ENCODE peak calls at places on chromosome 1, in ten cellular contexts. W is esophagus muscularis mucosa, U is GM12865, K is T-helper 2 cell, L is AG04450, P is B cell, J is RPMI7951, F is T-cell, G is dorsolateral prefrontal cortex, Z is HepG2. C is an unnamed sample.

GRCh38 chr1:68128157-68128556 is 77.7 kb upstream of the DIRAS3 start:
- DNase-seq in U (peak; percentile 39), J (peak; percentile 92), Z (peak; percentile 31), K (no peak), G (no peak), P (no peak), W (no peak), L (no peak), F (no peak), C (no peak)

GRCh38 chr1:41850029-41850428 is 68.7 kb downstream of the HIVEP3 start:
- DNase-seq in K (peak; percentile 12), U (no peak), Z (no peak), G (no peak), P (no peak), J (peak; percentile 51), F (no peak), W (no peak), L (no peak), C (no peak)

GRCh38 chr1:165539306-165539705 is 4.5 kb upstream of the LRRC52 start:
- DNase-seq in Z (peak; percentile 8), P (no peak), F (no peak), L (no peak), K (no peak), W (peak; percentile 42), G (no peak), U (no peak), J (peak; percentile 69), C (no peak)

GRCh38 chr1:29804181-29804899 is 568.0 kb downstream of the PTPRU start:
- DNase-seq in J (no peak), Z (no peak), K (no peak), W (peak; percentile 55), L (no peak), F (no peak), P (no peak), U (no peak), G (no peak), C (no peak)

GRCh38 chr1:226661965-226662364 is 77.1 kb downstream of the ITPKB start:
- DNase-seq in L (no peak), W (no peak), K (no peak), F (no peak), U (no peak), G (peak; percentile 35), Z (no peak), J (peak; percentile 15), P (no peak), C (no peak)

GRCh38 chr1:3314561-3315271 is 139.7 kb upstream of the ARHGEF16 start:
- DNase-seq in P (no peak), U (no peak), W (no peak), L (no peak), J (peak; percentile 57), Z (no peak), K (no peak), F (no peak), G (no peak), C (peak; percentile 13)

GRCh38 chr1:39196244-39197215 is 8.0 kb upstream of the MACF1 start:
- DNase-seq in U (peak; percentile 85), L (no peak), W (no peak), J (peak; percentile 82), P (peak; percentile 51), Z (no peak), G (no peak), K (peak; percentile 94), F (peak; percentile 69), C (no peak)

GRCh38 chr1:156894001-156894400 is 483 bp downstream of the PEAR1 start:
- DNase-seq in P (no peak), U (no peak), J (no peak), F (no peak), G (no peak), W (no peak), Z (no peak), K (no peak), L (no peak), C (no peak)

GRCh38 chr1:245441699-245442098 is 286.9 kb downstream of the KIF26B start:
- DNase-seq in J (peak; percentile 4), F (no peak), K (no peak), W (no peak), L (no peak), G (no peak), Z (no peak), U (no peak), P (no peak), C (no peak)

GRCh38 chr1:2443285-2444137 is 31.1 kb upstream of the PEX10 start:
- DNase-seq in G (peak; percentile 72), Z (no peak), K (peak; percentile 39), F (no peak), W (no peak), P (no peak), J (no peak), U (no peak), L (no peak), C (no peak)

GRCh38 chr1:54275349-54275748 is 75.4 kb downstream of the MRPL37 start:
- DNase-seq in K (no peak), F (no peak), J (peak; percentile 73), P (no peak), G (no peak), L (no peak), U (no peak), W (peak; percentile 95), Z (no peak), C (peak; percentile 33)

GRCh38 chr1:178434899-178435298 is 61.9 kb downstream of the CLEC20A start:
- DNase-seq in Z (no peak), F (no peak), P (no peak), W (no peak), J (no peak), L (no peak), U (no peak), K (no peak), G (no peak), C (no peak)

GRCh38 chr1:25566730-25567341 is 23.4 kb downstream of the LDLRAP1 start:
- DNase-seq in Z (no peak), W (no peak), G (peak; percentile 84), U (no peak), K (no peak), J (no peak), F (peak; percentile 46), P (no peak), L (peak; percentile 80), C (no peak)

GRCh38 chr1:221741364-221741970 is 422 bp downstream of the DUSP10 start:
- DNase-seq in L (no peak), K (peak; percentile 49), J (peak; percentile 42), W (no peak), P (peak; percentile 51), U (no peak), G (no peak), Z (no peak), F (no peak), C (no peak)

GRCh38 chr1:87968259-87968955 is 639.7 kb downstream of the LMO4 start:
- DNase-seq in P (no peak), J (peak; percentile 64), G (no peak), U (no peak), W (no peak), K (no peak), F (no peak), Z (no peak), L (no peak), C (no peak)

GRCh38 chr1:211036701-211037494 is 97.0 kb downstream of the KCNH1 start:
- DNase-seq in U (no peak), J (peak; percentile 96), P (no peak), K (no peak), Z (peak; percentile 39), L (peak; percentile 51), W (no peak), G (no peak), F (no peak), C (peak; percentile 56)

GRCh38 chr1:228405200-228405978 is 1.2 kb downstream of the TRIM11 start:
- DNase-seq in Z (no peak), W (no peak), G (no peak), P (peak; percentile 31), K (no peak), F (no peak), L (no peak), J (no peak), U (no peak), C (no peak)

GRCh38 chr1:44512313-44512885 is 107.3 kb downstream of the RNF220 start:
- DNase-seq in W (no peak), J (no peak), P (no peak), K (no peak), F (no peak), Z (no peak), U (no peak), G (no peak), L (no peak), C (no peak)

GRCh38 chr1:2347409-2347785 is 44.0 kb downstream of the MORN1 start:
- DNase-seq in U (no peak), K (no peak), J (no peak), F (no peak), L (no peak), P (no peak), Z (no peak), G (peak; percentile 32), W (no peak), C (no peak)

GRCh38 chr1:80445021-80445420 is 1355.7 kb upstream of the ADGRL2 start:
- DNase-seq in F (no peak), J (no peak), K (no peak), L (no peak), U (no peak), Z (no peak), W (no peak), G (no peak), P (no peak), C (no peak)

C was measured in fibroblast of the conjunctiva.